ENCODE peak calls at places on chromosomes 7 and 10, in ten cellular contexts. One of them, this sample, is unnamed. For H3K9me3, the result is how much of the 10 kb centered on the place peaks cover.

GRCh38 chr7:114670676-114671075 is 251.2 kb upstream of the MDFIC start:
- DNase-seq in AG04450: no peak
- DNase-seq in colonic mucosa: no peak
- DNase-seq in psoas muscle: no peak
- DNase-seq in body of pancreas: no peak
- DNase-seq in left ventricle myocardium inferior: no peak
- DNase-seq in tibial artery: no peak
- DNase-seq in Peyer's patch: no peak
- DNase-seq in HepG2: no peak
- DNase-seq in right atrium auricular region: no peak
- DNase-seq in this sample: no peak

GRCh38 chr10:24128066-24128751 is 80.7 kb upstream of the KIAA1217 start:
- DNase-seq in tibial artery: no peak
- DNase-seq in colonic mucosa: no peak
- DNase-seq in Peyer's patch: no peak
- DNase-seq in AG04450: no peak
- DNase-seq in left ventricle myocardium inferior: no peak
- DNase-seq in right atrium auricular region: no peak
- DNase-seq in body of pancreas: no peak
- DNase-seq in HepG2: no peak
- DNase-seq in psoas muscle: no peak
- DNase-seq in this sample: no peak

GRCh38 chr7:42006801-42007394 is 230.1 kb downstream of the GLI3 start:
- DNase-seq in colonic mucosa: no peak
- DNase-seq in body of pancreas: peak
- DNase-seq in left ventricle myocardium inferior: no peak
- DNase-seq in tibial artery: no peak
- DNase-seq in AG04450: no peak
- DNase-seq in psoas muscle: no peak
- DNase-seq in HepG2: no peak
- DNase-seq in Peyer's patch: no peak
- DNase-seq in right atrium auricular region: no peak
- DNase-seq in this sample: no peak

GRCh38 chr10:117477961-117478670 is 64.4 kb upstream of the EMX2 start:
- DNase-seq in HepG2: no peak
- DNase-seq in tibial artery: no peak
- DNase-seq in colonic mucosa: no peak
- DNase-seq in body of pancreas: no peak
- DNase-seq in psoas muscle: no peak
- DNase-seq in right atrium auricular region: no peak
- DNase-seq in AG04450: no peak
- DNase-seq in Peyer's patch: no peak
- DNase-seq in left ventricle myocardium inferior: no peak
- DNase-seq in this sample: no peak

GRCh38 chr7:150356265-150356897 is 12.2 kb upstream of the REPIN1 start:
- DNase-seq in left ventricle myocardium inferior: no peak
- DNase-seq in psoas muscle: no peak
- DNase-seq in body of pancreas: no peak
- DNase-seq in HepG2: peak
- DNase-seq in right atrium auricular region: no peak
- DNase-seq in tibial artery: peak
- DNase-seq in AG04450: no peak
- DNase-seq in colonic mucosa: no peak
- DNase-seq in Peyer's patch: no peak
- DNase-seq in this sample: peak

GRCh38 chr7:100584046-100584676 is 1.8 kb downstream of the LRCH4 start:
- DNase-seq in right atrium auricular region: no peak
- DNase-seq in HepG2: no peak
- DNase-seq in AG04450: no peak
- DNase-seq in left ventricle myocardium inferior: no peak
- DNase-seq in body of pancreas: no peak
- DNase-seq in psoas muscle: no peak
- DNase-seq in Peyer's patch: no peak
- DNase-seq in tibial artery: peak
- DNase-seq in colonic mucosa: no peak
- DNase-seq in this sample: no peak

GRCh38 chr10:5862360-5862929 is 27.2 kb downstream of the ANKRD16 start:
- DNase-seq in psoas muscle: no peak
- DNase-seq in HepG2: peak
- DNase-seq in AG04450: no peak
- DNase-seq in right atrium auricular region: no peak
- DNase-seq in colonic mucosa: no peak
- DNase-seq in Peyer's patch: peak
- DNase-seq in tibial artery: no peak
- DNase-seq in body of pancreas: no peak
- DNase-seq in left ventricle myocardium inferior: no peak
- DNase-seq in this sample: no peak

GRCh38 chr7:116249969-116250553 is 39.7 kb downstream of the TES start:
- DNase-seq in AG04450: no peak
- DNase-seq in HepG2: peak
- DNase-seq in psoas muscle: no peak
- DNase-seq in right atrium auricular region: no peak
- DNase-seq in tibial artery: no peak
- DNase-seq in left ventricle myocardium inferior: no peak
- DNase-seq in colonic mucosa: no peak
- DNase-seq in body of pancreas: peak
- DNase-seq in Peyer's patch: no peak
- DNase-seq in this sample: peak

GRCh38 chr7:144777005-144777814 is 58.6 kb downstream of the TPK1 start:
- DNase-seq in psoas muscle: no peak
- DNase-seq in HepG2: no peak
- DNase-seq in Peyer's patch: no peak
- DNase-seq in tibial artery: no peak
- DNase-seq in left ventricle myocardium inferior: no peak
- DNase-seq in right atrium auricular region: no peak
- DNase-seq in colonic mucosa: no peak
- DNase-seq in AG04450: no peak
- DNase-seq in body of pancreas: no peak
- DNase-seq in this sample: peak

GRCh38 chr7:38283809-38284208 is 10.4 kb upstream of the TARP start:
- DNase-seq in AG04450: no peak
- DNase-seq in right atrium auricular region: no peak
- DNase-seq in left ventricle myocardium inferior: no peak
- DNase-seq in colonic mucosa: no peak
- DNase-seq in tibial artery: no peak
- DNase-seq in HepG2: no peak
- DNase-seq in psoas muscle: no peak
- DNase-seq in Peyer's patch: no peak
- DNase-seq in body of pancreas: no peak
- DNase-seq in this sample: no peak

GRCh38 chr7:101235050-101235449 is 2.6 kb downstream of the CLDN15 start:
- DNase-seq in right atrium auricular region: no peak
- DNase-seq in left ventricle myocardium inferior: no peak
- DNase-seq in tibial artery: no peak
- DNase-seq in colonic mucosa: no peak
- DNase-seq in psoas muscle: no peak
- DNase-seq in body of pancreas: no peak
- DNase-seq in AG04450: no peak
- DNase-seq in HepG2: peak
- DNase-seq in Peyer's patch: no peak
- DNase-seq in this sample: peak

GRCh38 chr7:64799-65430 is 127.5 kb upstream of the FAM20C start:
- DNase-seq in left ventricle myocardium inferior: no peak
- DNase-seq in right atrium auricular region: no peak
- DNase-seq in psoas muscle: peak
- DNase-seq in Peyer's patch: no peak
- DNase-seq in colonic mucosa: no peak
- DNase-seq in AG04450: no peak
- DNase-seq in HepG2: no peak
- DNase-seq in body of pancreas: peak
- DNase-seq in tibial artery: no peak
- DNase-seq in this sample: no peak

DNA sequence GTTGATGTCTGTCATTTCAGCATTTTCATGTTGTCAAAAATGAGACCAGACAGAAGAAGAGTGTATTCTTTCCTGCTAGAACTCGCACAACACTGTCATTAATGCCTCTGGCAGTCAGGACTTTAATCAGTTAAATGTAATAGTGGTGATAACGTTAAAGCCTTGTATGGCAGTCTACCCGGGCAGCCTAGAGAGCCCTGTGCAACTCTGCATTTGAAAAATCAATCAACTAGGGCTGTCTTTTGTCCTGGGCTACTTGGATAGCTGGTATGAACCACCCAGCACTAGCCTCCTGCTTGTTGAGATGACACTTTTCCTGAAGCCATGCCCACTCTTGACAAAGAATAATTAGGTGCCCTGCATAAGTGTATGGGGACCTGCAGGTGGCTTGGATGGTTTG is 19.8 kb downstream of the MGMT start:
- DNase-seq in left ventricle myocardium inferior: no peak
- DNase-seq in psoas muscle: no peak
- DNase-seq in body of pancreas: no peak
- DNase-seq in AG04450: no peak
- DNase-seq in HepG2: no peak
- DNase-seq in right atrium auricular region: no peak
- DNase-seq in colonic mucosa: no peak
- DNase-seq in Peyer's patch: no peak
- DNase-seq in tibial artery: no peak
- DNase-seq in this sample: no peak
- H3K9me3 ChIP-seq in left ventricle myocardium inferior: half or more
- H3K9me3 ChIP-seq in psoas muscle: under half
- H3K9me3 ChIP-seq in body of pancreas: under half
- H3K9me3 ChIP-seq in AG04450: under half
- H3K9me3 ChIP-seq in HepG2: under half
- H3K9me3 ChIP-seq in right atrium auricular region: under half
- H3K9me3 ChIP-seq in colonic mucosa: under half
- H3K9me3 ChIP-seq in Peyer's patch: under half
- H3K9me3 ChIP-seq in tibial artery: under half
- H3K9me3 ChIP-seq in this sample: under half

GRCh38 chr7:14835399-14835798 is 67.2 kb downstream of the DGKB start:
- DNase-seq in HepG2: no peak
- DNase-seq in body of pancreas: no peak
- DNase-seq in Peyer's patch: no peak
- DNase-seq in psoas muscle: no peak
- DNase-seq in right atrium auricular region: no peak
- DNase-seq in left ventricle myocardium inferior: no peak
- DNase-seq in AG04450: no peak
- DNase-seq in colonic mucosa: no peak
- DNase-seq in tibial artery: no peak
- DNase-seq in this sample: no peak

GRCh38 chr7:14834888-14835287 is 67.7 kb downstream of the DGKB start:
- DNase-seq in body of pancreas: no peak
- DNase-seq in HepG2: no peak
- DNase-seq in Peyer's patch: no peak
- DNase-seq in tibial artery: no peak
- DNase-seq in psoas muscle: no peak
- DNase-seq in colonic mucosa: no peak
- DNase-seq in right atrium auricular region: no peak
- DNase-seq in AG04450: no peak
- DNase-seq in left ventricle myocardium inferior: no peak
- DNase-seq in this sample: no peak

GRCh38 chr7:14837216-14837615 is 65.3 kb downstream of the DGKB start:
- DNase-seq in Peyer's patch: no peak
- DNase-seq in AG04450: no peak
- DNase-seq in body of pancreas: no peak
- DNase-seq in colonic mucosa: no peak
- DNase-seq in tibial artery: no peak
- DNase-seq in left ventricle myocardium inferior: no peak
- DNase-seq in psoas muscle: no peak
- DNase-seq in HepG2: no peak
- DNase-seq in right atrium auricular region: no peak
- DNase-seq in this sample: no peak

GRCh38 chr7:14836006-14836405 is 66.5 kb downstream of the DGKB start:
- DNase-seq in AG04450: no peak
- DNase-seq in colonic mucosa: no peak
- DNase-seq in Peyer's patch: no peak
- DNase-seq in right atrium auricular region: no peak
- DNase-seq in HepG2: no peak
- DNase-seq in body of pancreas: no peak
- DNase-seq in tibial artery: no peak
- DNase-seq in left ventricle myocardium inferior: no peak
- DNase-seq in psoas muscle: no peak
- DNase-seq in this sample: no peak

GRCh38 chr7:14836571-14837189 is 65.9 kb downstream of the DGKB start:
- DNase-seq in body of pancreas: peak
- DNase-seq in Peyer's patch: no peak
- DNase-seq in HepG2: no peak
- DNase-seq in left ventricle myocardium inferior: peak
- DNase-seq in tibial artery: no peak
- DNase-seq in colonic mucosa: no peak
- DNase-seq in AG04450: peak
- DNase-seq in psoas muscle: peak
- DNase-seq in right atrium auricular region: peak
- DNase-seq in this sample: no peak
- H3K4me3 ChIP-seq in body of pancreas: no peak
- H3K4me3 ChIP-seq in Peyer's patch: no peak
- H3K4me3 ChIP-seq in HepG2: no peak
- H3K4me3 ChIP-seq in left ventricle myocardium inferior: no peak
- H3K4me3 ChIP-seq in tibial artery: no peak
- H3K4me3 ChIP-seq in colonic mucosa: no peak
- H3K4me3 ChIP-seq in AG04450: peak
- H3K4me3 ChIP-seq in psoas muscle: peak
- H3K4me3 ChIP-seq in right atrium auricular region: no peak
- H3K4me3 ChIP-seq in this sample: no peak

DNA sequence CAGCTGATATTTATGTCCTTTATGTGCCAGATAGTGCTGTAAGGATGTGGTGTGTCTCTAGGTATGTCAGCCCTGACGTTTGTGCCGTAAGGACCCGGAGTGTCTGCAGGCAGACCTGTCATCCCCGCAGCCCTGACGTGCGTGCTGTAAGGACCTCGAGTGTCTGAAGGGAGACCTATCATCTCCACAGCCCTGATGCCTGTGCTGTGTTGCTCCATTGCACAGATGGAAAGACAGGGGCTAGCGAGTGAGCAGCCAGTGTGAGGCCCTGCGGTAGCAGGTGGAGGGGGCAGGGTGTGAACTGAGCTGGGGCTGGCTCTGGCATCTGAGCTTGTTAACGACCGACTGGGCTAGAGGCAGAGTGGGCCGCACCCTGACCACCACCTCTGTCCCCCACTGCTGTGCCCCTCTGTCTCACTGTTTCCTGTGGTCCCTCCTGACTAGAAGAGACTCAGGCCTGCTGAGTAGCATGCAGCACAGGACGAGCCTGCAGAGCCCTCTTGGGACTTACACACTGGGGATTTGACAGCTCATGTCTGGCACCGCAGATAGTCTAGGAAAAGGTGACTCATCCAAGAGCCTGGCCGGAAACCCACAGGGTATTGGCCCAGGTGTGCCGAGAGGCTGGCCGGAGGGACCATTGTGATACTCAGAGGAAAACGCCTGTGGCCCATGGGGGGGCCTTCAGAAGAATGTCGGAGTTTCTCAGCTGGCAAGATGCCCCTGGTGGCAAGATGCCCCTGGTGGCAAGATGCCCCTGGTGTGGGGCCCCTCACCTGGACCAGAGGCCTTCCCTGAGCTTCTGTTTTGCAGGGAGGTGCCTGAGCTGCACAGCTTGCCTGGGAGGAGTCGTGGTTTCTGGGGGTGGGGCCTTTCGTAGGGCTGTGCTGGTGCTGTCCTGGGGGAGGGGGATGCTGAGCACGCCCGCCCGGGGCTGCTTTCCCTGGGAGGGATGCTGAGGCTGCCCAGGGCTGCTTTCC is 34.3 kb downstream of the INPP5A start:
- DNase-seq in AG04450: peak
- DNase-seq in body of pancreas: peak
- DNase-seq in tibial artery: peak
- DNase-seq in HepG2: peak
- DNase-seq in Peyer's patch: peak
- DNase-seq in colonic mucosa: peak
- DNase-seq in right atrium auricular region: no peak
- DNase-seq in psoas muscle: peak
- DNase-seq in left ventricle myocardium inferior: no peak
- DNase-seq in this sample: peak
- TF ChIP-seq CTCF in AG04450: no peak
- TF ChIP-seq CTCF in body of pancreas: no peak
- TF ChIP-seq CTCF in tibial artery: no peak
- TF ChIP-seq CTCF in HepG2: no peak
- TF ChIP-seq CTCF in Peyer's patch: no peak
- TF ChIP-seq CTCF in colonic mucosa: no peak
- TF ChIP-seq CTCF in right atrium auricular region: no peak
- TF ChIP-seq CTCF in psoas muscle: no peak
- TF ChIP-seq CTCF in left ventricle myocardium inferior: no peak
- TF ChIP-seq CTCF in this sample: no peak

GRCh38 chr7:78510580-78511188 is 712.1 kb downstream of the PHTF2 start:
- DNase-seq in psoas muscle: no peak
- DNase-seq in colonic mucosa: no peak
- DNase-seq in body of pancreas: peak
- DNase-seq in AG04450: peak
- DNase-seq in tibial artery: no peak
- DNase-seq in left ventricle myocardium inferior: no peak
- DNase-seq in Peyer's patch: no peak
- DNase-seq in right atrium auricular region: no peak
- DNase-seq in HepG2: peak
- DNase-seq in this sample: no peak
- H3K9me3 ChIP-seq in psoas muscle: under half
- H3K9me3 ChIP-seq in colonic mucosa: under half
- H3K9me3 ChIP-seq in body of pancreas: under half
- H3K9me3 ChIP-seq in AG04450: under half
- H3K9me3 ChIP-seq in tibial artery: under half
- H3K9me3 ChIP-seq in left ventricle myocardium inferior: under half
- H3K9me3 ChIP-seq in Peyer's patch: under half
- H3K9me3 ChIP-seq in right atrium auricular region: under half
- H3K9me3 ChIP-seq in HepG2: under half
- H3K9me3 ChIP-seq in this sample: under half

This sample was measured in Caco-2.